ENCODE peak calls at places on chromosomes 12 and 14, in nine cellular contexts. E is GM23338, Z is MM.1S, B is ascending aorta, V is ovary, R is uterus, X is heart left ventricle, I is tibial artery, J is lung. H is an unnamed sample. For H3K4me1, the result is how much of the 10 kb centered on the place peaks cover.

GRCh38 chr12:32240833-32241232 is 134.2 kb downstream of the BICD1 start:
- DNase-seq in E (no peak), Z (no peak), B (no peak), V (no peak), R (no peak), X (no peak), I (no peak), J (no peak), H (no peak)

GRCh38 chr14:57057803-57058202 is 210.9 kb downstream of the EXOC5 start:
- DNase-seq in E (no peak), Z (no peak), B (no peak), V (no peak), R (no peak), X (no peak), I (no peak), J (no peak), H (no peak)

GRCh38 chr12:57746025-57746424 is 1.2 kb downstream of the TSPAN31 start:
- DNase-seq in E (no peak), Z (no peak), B (no peak), V (no peak), R (no peak), X (no peak), I (no peak), J (no peak), H (no peak)

GRCh38 chr12:38516418-38516817 is 199.8 kb downstream of the ALG10B start:
- DNase-seq in E (no peak), Z (no peak), B (no peak), V (no peak), R (no peak), X (no peak), I (no peak), J (no peak), H (no peak)

GRCh38 chr14:61280526-61281185 is 482 bp downstream of the TMEM30B start:
- DNase-seq in E (peak), Z (no peak), B (peak), V (peak), R (peak), X (peak), I (peak), J (peak), H (peak)

GRCh38 chr12:3604281-3604680 is 113.3 kb downstream of the PRMT8 start:
- DNase-seq in E (peak), Z (no peak), B (no peak), V (no peak), R (no peak), X (no peak), I (no peak), J (no peak), H (no peak)

GRCh38 chr12:62605972-62606371 is 139.3 kb downstream of the MON2 start:
- DNase-seq in E (no peak), Z (no peak), B (no peak), V (no peak), R (no peak), X (no peak), I (no peak), J (no peak), H (no peak)

GRCh38 chr14:101706509-101707284 is 54.8 kb upstream of the PPP2R5C start:
- DNase-seq in E (no peak), Z (no peak), B (no peak), V (no peak), R (no peak), X (no peak), I (no peak), J (no peak), H (no peak)

GRCh38 chr14:22521449-22522239 is 67.4 kb downstream of the DAD1 start:
- DNase-seq in E (no peak), Z (no peak), B (no peak), V (no peak), R (no peak), X (no peak), I (no peak), J (no peak), H (no peak)

GRCh38 chr12:67155863-67156262 is 113.3 kb upstream of the CAND1 start:
- DNase-seq in E (no peak), Z (no peak), B (no peak), V (no peak), R (no peak), X (no peak), I (no peak), J (no peak), H (no peak)

GRCh38 chr12:65923228-65923627 is 98.9 kb downstream of the HMGA2 start:
- DNase-seq in E (no peak), Z (no peak), B (no peak), V (no peak), R (no peak), X (no peak), I (no peak), J (no peak), H (no peak)

GRCh38 chr12:76922821-76923315 is 44.0 kb upstream of the CSRP2 start:
- DNase-seq in E (no peak), Z (no peak), B (no peak), V (no peak), R (no peak), X (no peak), I (no peak), J (no peak), H (no peak)

GRCh38 chr12:130655010-130655409 is 61.1 kb downstream of the RIMBP2 start:
- DNase-seq in E (no peak), Z (no peak), B (no peak), V (no peak), R (no peak), X (no peak), I (no peak), J (no peak), H (no peak)

GRCh38 chr12:109716092-109716479 is 2.5 kb downstream of the FAM222A start:
- DNase-seq in E (no peak), Z (no peak), B (no peak), V (peak), R (no peak), X (no peak), I (no peak), J (no peak), H (no peak)

GRCh38 chr12:70186436-70186835 is 56.8 kb upstream of the CNOT2 start:
- DNase-seq in E (no peak), Z (no peak), B (no peak), V (no peak), R (no peak), X (no peak), I (no peak), J (no peak), H (no peak)

GRCh38 chr14:72736348-72736747 is 157.6 kb downstream of the DPF3 start:
- DNase-seq in E (peak), Z (no peak), B (peak), V (no peak), R (no peak), X (no peak), I (no peak), J (no peak), H (no peak)

GRCh38 chr12:132687211-132688164 is at the start of the genes POLE and PXMP2:
- DNase-seq in E (peak), Z (peak), B (peak), V (peak), R (peak), X (peak), I (peak), J (peak), H (peak)

GRCh38 chr12:9122166-9122609 is 6.5 kb upstream of the A2M start:
- DNase-seq in E (no peak), Z (no peak), B (no peak), V (no peak), R (no peak), X (no peak), I (no peak), J (no peak), H (no peak)

GRCh38 chr12:71456316-71456715 is 16.7 kb downstream of the LGR5 start:
- DNase-seq in E (no peak), Z (no peak), B (no peak), V (no peak), R (no peak), X (no peak), I (no peak), J (no peak), H (no peak)

GRCh38 chr12:6887460-6887859 is 14.4 kb upstream of the SPSB2 start:
- DNase-seq in E (no peak), Z (no peak), B (no peak), V (no peak), R (no peak), X (no peak), I (no peak), J (no peak), H (no peak)

GRCh38 chr12:97075583-97076268 is 168.7 kb downstream of the NEDD1 start:
- DNase-seq in E (peak), Z (no peak), B (no peak), V (no peak), R (no peak), X (no peak), I (no peak), J (no peak), H (no peak)

GRCh38 chr12:8913702-8914032 is 642 bp upstream of the PHC1 start:
- DNase-seq in E (no peak), Z (no peak), B (no peak), V (no peak), R (no peak), X (no peak), I (no peak), J (no peak), H (no peak)

GRCh38 chr14:65881642-65882041 is 469.1 kb downstream of the FUT8 start:
- DNase-seq in E (no peak), Z (no peak), B (no peak), V (no peak), R (no peak), X (no peak), I (no peak), J (no peak), H (no peak)

GRCh38 chr14:89479802-89480201 is 62.8 kb upstream of the FOXN3 start:
- DNase-seq in E (no peak), Z (no peak), B (no peak), V (no peak), R (no peak), X (no peak), I (no peak), J (no peak), H (no peak)

GRCh38 chr12:130017571-130018449 is 114.0 kb upstream of the TMEM132D start:
- DNase-seq in E (peak), Z (no peak), B (no peak), V (no peak), R (no peak), X (no peak), I (no peak), J (no peak), H (no peak)

GRCh38 chr12:39807043-39807442 is 187.4 kb upstream of the ABCD2 start:
- DNase-seq in E (peak), Z (no peak), B (no peak), V (no peak), R (no peak), X (no peak), I (no peak), J (no peak), H (no peak)

DNA sequence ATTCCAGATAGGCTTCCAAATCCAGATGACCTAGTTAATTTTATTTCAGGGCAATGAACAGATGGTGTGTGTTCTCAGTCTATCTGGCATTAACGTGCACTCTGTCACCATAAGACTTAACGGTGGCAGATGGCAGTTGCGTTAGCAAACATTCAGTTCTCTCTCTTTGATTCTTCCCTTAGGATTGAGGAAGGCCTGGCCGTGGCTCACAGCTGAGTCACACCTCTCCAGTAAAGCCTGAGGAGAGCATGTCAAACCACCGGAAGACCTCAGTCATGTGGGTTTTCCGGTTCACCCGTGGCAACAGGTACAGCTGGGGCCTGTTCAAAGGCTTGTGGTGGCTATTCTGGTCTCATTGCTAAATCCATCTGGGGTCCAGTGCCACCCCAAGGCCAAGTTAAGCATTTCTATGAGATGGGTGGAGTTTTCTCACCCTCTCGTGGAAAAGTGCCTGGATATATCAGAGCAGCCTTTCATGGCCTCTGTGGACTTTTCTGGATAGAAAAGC is 545.1 kb upstream of the ATP2B1 start:
- DNase-seq in E (peak), Z (peak), B (peak), V (no peak), R (no peak), X (peak), I (peak), J (peak), H (peak)
- TF ChIP-seq CTCF in E (peak), Z (peak), B (no peak), V (no peak), R (no peak), X (no peak), I (no peak), J (no peak), H (no peak)

DNA sequence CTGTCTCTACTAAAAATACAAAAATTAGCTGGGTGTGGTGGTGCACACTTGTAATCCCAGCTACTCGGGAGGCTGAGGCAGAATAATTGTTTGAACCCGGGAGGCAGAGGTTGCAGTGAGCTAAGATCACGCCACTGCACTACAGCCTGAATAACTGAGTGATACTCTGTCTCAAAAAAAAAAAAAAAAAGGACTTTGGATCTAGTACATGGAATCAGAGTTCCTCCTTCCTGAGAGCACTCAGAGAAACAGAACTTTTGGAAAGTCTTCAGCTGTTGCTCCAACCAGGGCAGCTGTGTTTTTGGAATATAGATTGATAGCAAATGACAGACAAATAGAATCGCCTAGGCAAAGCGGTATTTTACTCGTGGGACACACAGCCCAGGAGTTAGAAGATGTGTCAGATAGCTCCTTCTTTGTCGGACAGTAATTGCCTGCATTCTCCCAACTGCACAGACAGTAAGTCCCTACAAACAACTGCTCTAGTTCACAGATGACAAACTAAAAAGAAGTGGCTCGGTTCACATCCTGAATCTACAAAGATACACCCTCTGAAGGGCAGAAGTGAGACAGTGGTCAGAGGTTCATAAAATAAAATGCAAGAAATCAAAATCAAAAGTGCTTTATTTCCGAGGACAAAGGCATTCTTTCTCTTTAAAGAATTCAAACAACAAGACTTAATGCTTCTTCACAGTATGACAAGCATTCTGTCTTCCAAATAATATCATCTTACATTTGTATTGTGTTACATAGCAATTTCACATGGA is 17.1 kb upstream of the NEK9 start:
- DNase-seq in E (no peak), Z (no peak), B (no peak), V (no peak), R (no peak), X (no peak), I (no peak), J (no peak), H (no peak)
- H3K4me1 ChIP-seq in E (under half), Z (under half), B (under half), V (under half), R (under half), X (half or more), I (under half), J (under half), H (half or more)

GRCh38 chr12:88185988-88186387 is 43.9 kb downstream of the TMTC3 start:
- DNase-seq in E (no peak), Z (no peak), B (no peak), V (no peak), R (no peak), X (no peak), I (no peak), J (no peak), H (no peak)
- TF ChIP-seq CTCF in E (no peak), Z (no peak), B (no peak), V (no peak), R (no peak), X (no peak), I (no peak), J (no peak), H (no peak)

DNA sequence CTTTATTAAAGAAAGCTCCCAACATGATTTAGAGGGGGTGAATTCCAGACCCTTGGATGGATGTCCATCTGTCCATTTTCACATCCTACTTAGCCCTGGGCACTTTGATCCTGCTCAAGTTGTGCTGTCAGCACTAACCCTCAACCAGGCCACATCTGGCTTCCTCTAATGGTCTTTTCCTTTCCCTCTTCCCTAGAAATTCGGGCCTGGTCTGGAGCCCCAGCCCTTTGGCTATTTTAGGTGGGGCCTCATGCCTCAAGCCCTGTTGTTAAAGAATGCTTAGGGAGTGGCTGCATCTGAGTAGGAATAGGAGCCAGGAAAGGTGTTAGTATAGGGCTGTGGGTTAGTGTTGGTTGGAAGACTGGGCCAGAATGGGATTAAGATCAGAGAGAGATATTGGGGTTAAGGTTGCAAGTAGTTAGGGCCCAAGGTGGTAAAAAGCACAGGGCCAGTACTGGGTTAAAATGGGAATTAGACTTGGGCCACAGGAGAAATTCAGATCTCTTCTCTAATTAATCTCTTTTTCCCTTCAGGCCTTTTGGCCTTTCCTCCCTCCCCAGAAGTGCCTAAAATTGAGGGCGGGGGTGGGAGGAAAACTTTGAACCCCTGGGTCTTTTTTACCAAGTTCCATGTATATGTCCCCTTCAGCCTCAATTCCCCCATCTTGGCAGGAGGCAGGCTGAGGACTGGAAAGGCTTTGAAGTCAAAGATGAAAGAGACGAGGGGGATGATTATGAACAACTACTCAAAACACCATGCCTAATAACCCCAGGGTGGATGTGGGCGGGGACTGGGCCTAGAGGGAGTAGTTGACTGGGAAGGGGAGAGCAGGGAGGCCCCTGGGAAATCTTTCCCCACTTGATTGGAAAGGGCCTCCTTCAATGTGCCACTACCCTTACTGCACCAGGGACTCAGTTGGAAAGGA is 3.9 kb upstream of the ZNF385A start:
- DNase-seq in E (no peak), Z (no peak), B (no peak), V (no peak), R (no peak), X (no peak), I (no peak), J (no peak), H (no peak)
- H3K4me1 ChIP-seq in E (half or more), Z (under half), B (under half), V (under half), R (under half), X (under half), I (under half), J (under half), H (under half)

GRCh38 chr12:111168009-111168786 is 200.7 kb downstream of the PHETA1 start:
- DNase-seq in E (no peak), Z (no peak), B (no peak), V (no peak), R (no peak), X (no peak), I (no peak), J (no peak), H (no peak)

GRCh38 chr12:111169032-111169431 is 199.9 kb downstream of the PHETA1 start:
- DNase-seq in E (no peak), Z (no peak), B (no peak), V (no peak), R (no peak), X (no peak), I (no peak), J (no peak), H (no peak)

GRCh38 chr12:111164833-111165232 is 204.1 kb downstream of the PHETA1 start:
- DNase-seq in E (no peak), Z (no peak), B (no peak), V (no peak), R (no peak), X (no peak), I (no peak), J (no peak), H (no peak)

GRCh38 chr12:111163422-111163821 is 205.5 kb downstream of the PHETA1 start:
- DNase-seq in E (no peak), Z (no peak), B (no peak), V (no peak), R (no peak), X (no peak), I (no peak), J (no peak), H (no peak)

DNA sequence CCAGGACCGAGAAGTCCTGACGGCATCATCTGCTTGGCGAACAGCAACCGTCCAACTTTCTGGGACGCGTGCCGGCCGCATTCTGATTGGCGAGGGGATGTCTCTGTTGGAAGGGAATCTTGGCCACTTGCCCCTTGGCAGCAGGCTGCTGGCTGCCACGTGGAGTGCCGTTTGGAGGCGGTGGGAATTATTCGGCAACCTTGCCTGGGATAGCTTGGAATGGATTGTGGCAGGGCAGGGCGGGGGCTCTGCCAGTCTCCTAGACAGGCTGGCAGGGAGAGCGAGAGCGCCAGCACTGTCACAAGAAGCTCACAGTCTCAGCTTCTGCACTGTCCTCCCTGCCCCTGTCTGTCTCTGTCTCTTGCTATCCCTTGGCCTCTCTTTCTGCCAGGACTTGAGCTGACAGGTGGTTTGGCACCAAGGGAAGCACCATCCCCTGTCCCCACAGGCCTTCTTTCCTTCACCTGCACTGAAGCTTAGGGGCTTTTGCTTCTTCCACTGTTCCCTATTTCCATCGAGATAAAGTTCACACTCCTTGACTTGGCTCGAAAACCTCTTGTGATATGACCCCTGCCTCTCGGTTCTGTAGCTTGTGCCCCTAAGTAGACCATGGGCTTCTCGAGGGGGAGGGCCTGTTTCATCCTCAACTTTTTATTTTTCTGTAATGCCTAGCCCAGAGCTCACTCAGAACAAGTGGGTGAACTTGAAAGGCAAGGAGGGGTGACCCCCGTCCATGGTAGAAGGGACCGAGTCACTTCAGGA is 201.9 kb downstream of the PHETA1 start:
- DNase-seq in E (no peak), Z (no peak), B (no peak), V (peak), R (peak), X (peak), I (no peak), J (no peak), H (peak)
- TF ChIP-seq CTCF in E (no peak), Z (no peak), B (no peak), V (no peak), R (no peak), X (no peak), I (no peak), J (no peak), H (no peak)